ENCODE peak calls at places on chromosomes 5 and 9, in seven cellular contexts. One of them, this sample, is unnamed.
A peak's percentile ranks its signal among the peaks of the same experiment; 100 is the strongest.

GRCh38 chr5:40381676-40382363 is 297.9 kb upstream of the PTGER4 start:
- DNase-seq in skeletal muscle cell: no peak
- DNase-seq in heart right ventricle: no peak
- DNase-seq in CD8-positive, alpha-beta memory T cell: no peak
- DNase-seq in right cardiac atrium: no peak
- DNase-seq in aorta: no peak
- DNase-seq in BJ: no peak
- DNase-seq in this sample: no peak

GRCh38 chr9:134187110-134187531 is 22.8 kb upstream of the RNU6ATAC start:
- DNase-seq in skeletal muscle cell: no peak
- DNase-seq in heart right ventricle: no peak
- DNase-seq in aorta: peak; percentile 70
- DNase-seq in CD8-positive, alpha-beta memory T cell: no peak
- DNase-seq in BJ: no peak
- DNase-seq in right cardiac atrium: peak; percentile 59
- DNase-seq in this sample: no peak

GRCh38 chr9:37485389-37486255 is at the start of gene POLR1E:
- DNase-seq in CD8-positive, alpha-beta memory T cell: peak; percentile 94
- DNase-seq in right cardiac atrium: peak; percentile 98
- DNase-seq in BJ: peak; percentile 57
- DNase-seq in aorta: peak; percentile 98
- DNase-seq in skeletal muscle cell: peak; percentile 72
- DNase-seq in heart right ventricle: peak; percentile 93
- DNase-seq in this sample: peak; percentile 99

GRCh38 chr9:1702701-1703100 is 312.4 kb upstream of the SMARCA2 start:
- DNase-seq in heart right ventricle: no peak
- DNase-seq in right cardiac atrium: no peak
- DNase-seq in skeletal muscle cell: no peak
- DNase-seq in CD8-positive, alpha-beta memory T cell: no peak
- DNase-seq in BJ: no peak
- DNase-seq in aorta: no peak
- DNase-seq in this sample: no peak

GRCh38 chr5:171989276-171989675 is 17.2 kb downstream of the FBXW11 start:
- DNase-seq in CD8-positive, alpha-beta memory T cell: no peak
- DNase-seq in BJ: no peak
- DNase-seq in heart right ventricle: no peak
- DNase-seq in aorta: no peak
- DNase-seq in skeletal muscle cell: no peak
- DNase-seq in right cardiac atrium: no peak
- DNase-seq in this sample: peak; percentile 81

GRCh38 chr5:140175367-140176027 is 509 bp downstream of the CYSTM1 start:
- DNase-seq in skeletal muscle cell: peak; percentile 14
- DNase-seq in aorta: peak; percentile 94
- DNase-seq in BJ: no peak
- DNase-seq in right cardiac atrium: peak; percentile 92
- DNase-seq in heart right ventricle: peak; percentile 80
- DNase-seq in CD8-positive, alpha-beta memory T cell: peak; percentile 55
- DNase-seq in this sample: peak; percentile 68

GRCh38 chr9:16425572-16425971 is 444.9 kb downstream of the BNC2 start:
- DNase-seq in skeletal muscle cell: no peak
- DNase-seq in right cardiac atrium: no peak
- DNase-seq in BJ: peak; percentile 29
- DNase-seq in CD8-positive, alpha-beta memory T cell: no peak
- DNase-seq in aorta: no peak
- DNase-seq in heart right ventricle: no peak
- DNase-seq in this sample: no peak

GRCh38 chr5:65760504-65761275 is 38.7 kb downstream of the NLN start:
- DNase-seq in aorta: no peak
- DNase-seq in BJ: no peak
- DNase-seq in heart right ventricle: peak; percentile 56
- DNase-seq in CD8-positive, alpha-beta memory T cell: peak; percentile 13
- DNase-seq in right cardiac atrium: peak; percentile 39
- DNase-seq in skeletal muscle cell: no peak
- DNase-seq in this sample: peak; percentile 64

GRCh38 chr9:135865531-135865930 is 41.8 kb downstream of the CAMSAP1 start:
- DNase-seq in right cardiac atrium: no peak
- DNase-seq in skeletal muscle cell: no peak
- DNase-seq in aorta: no peak
- DNase-seq in heart right ventricle: no peak
- DNase-seq in CD8-positive, alpha-beta memory T cell: no peak
- DNase-seq in BJ: no peak
- DNase-seq in this sample: no peak

GRCh38 chr5:443239-444151 is 519 bp downstream of the EXOC3 start:
- DNase-seq in CD8-positive, alpha-beta memory T cell: no peak
- DNase-seq in right cardiac atrium: no peak
- DNase-seq in heart right ventricle: no peak
- DNase-seq in aorta: peak; percentile 70
- DNase-seq in BJ: no peak
- DNase-seq in skeletal muscle cell: no peak
- DNase-seq in this sample: peak; percentile 44

GRCh38 chr9:10112798-10113197 is 500.0 kb downstream of the PTPRD start:
- DNase-seq in CD8-positive, alpha-beta memory T cell: no peak
- DNase-seq in BJ: no peak
- DNase-seq in right cardiac atrium: peak; percentile 36
- DNase-seq in skeletal muscle cell: no peak
- DNase-seq in heart right ventricle: peak; percentile 36
- DNase-seq in aorta: no peak
- DNase-seq in this sample: no peak

GRCh38 chr9:88258012-88258411 is 119.7 kb upstream of the SPATA31C2 start:
- DNase-seq in aorta: no peak
- DNase-seq in right cardiac atrium: peak; percentile 80
- DNase-seq in CD8-positive, alpha-beta memory T cell: no peak
- DNase-seq in BJ: peak; percentile 38
- DNase-seq in skeletal muscle cell: no peak
- DNase-seq in heart right ventricle: peak; percentile 59
- DNase-seq in this sample: no peak

GRCh38 chr5:108028411-108028810 is 353.5 kb downstream of the FBXL17 start:
- DNase-seq in BJ: no peak
- DNase-seq in heart right ventricle: no peak
- DNase-seq in aorta: no peak
- DNase-seq in skeletal muscle cell: peak; percentile 23
- DNase-seq in right cardiac atrium: no peak
- DNase-seq in CD8-positive, alpha-beta memory T cell: no peak
- DNase-seq in this sample: no peak

GRCh38 chr9:121498150-121498486 is 1.5 kb downstream of the GGTA1 start:
- DNase-seq in aorta: no peak
- DNase-seq in CD8-positive, alpha-beta memory T cell: no peak
- DNase-seq in skeletal muscle cell: peak; percentile 22
- DNase-seq in heart right ventricle: peak; percentile 78
- DNase-seq in BJ: no peak
- DNase-seq in right cardiac atrium: peak; percentile 73
- DNase-seq in this sample: peak; percentile 84

GRCh38 chr9:96350866-96351265 is 32.6 kb downstream of the SLC35D2 start:
- DNase-seq in aorta: no peak
- DNase-seq in heart right ventricle: no peak
- DNase-seq in CD8-positive, alpha-beta memory T cell: no peak
- DNase-seq in BJ: no peak
- DNase-seq in skeletal muscle cell: no peak
- DNase-seq in right cardiac atrium: no peak
- DNase-seq in this sample: no peak

GRCh38 chr5:137040641-137041340 is 458.3 kb downstream of the SPOCK1 start:
- DNase-seq in CD8-positive, alpha-beta memory T cell: no peak
- DNase-seq in BJ: no peak
- DNase-seq in right cardiac atrium: no peak
- DNase-seq in heart right ventricle: no peak
- DNase-seq in skeletal muscle cell: no peak
- DNase-seq in aorta: no peak
- DNase-seq in this sample: no peak

GRCh38 chr9:34555002-34555348 is 32.2 kb upstream of the ENHO start:
- DNase-seq in BJ: no peak
- DNase-seq in skeletal muscle cell: no peak
- DNase-seq in heart right ventricle: no peak
- DNase-seq in aorta: peak; percentile 78
- DNase-seq in right cardiac atrium: no peak
- DNase-seq in CD8-positive, alpha-beta memory T cell: no peak
- DNase-seq in this sample: no peak

DNA sequence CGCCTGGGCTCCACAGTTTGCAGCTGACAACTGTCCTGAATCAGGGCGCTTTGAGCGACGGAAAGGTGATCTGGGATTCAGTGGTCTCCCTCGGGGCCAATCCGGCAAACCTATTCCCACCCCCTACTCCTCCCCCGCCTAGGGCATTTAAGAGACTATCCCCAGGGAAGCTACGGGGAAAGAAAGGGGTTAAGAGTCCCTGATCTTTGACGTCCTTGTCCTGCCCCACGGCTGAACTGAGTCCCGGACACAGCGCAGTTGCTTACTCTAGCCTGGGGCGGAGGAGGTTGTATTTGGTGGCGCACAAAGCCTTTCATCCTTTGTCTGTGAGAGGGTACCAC is 3.4 kb downstream of the RORB start:
- DNase-seq in aorta: peak; percentile 42
- DNase-seq in CD8-positive, alpha-beta memory T cell: no peak
- DNase-seq in skeletal muscle cell: no peak
- DNase-seq in BJ: no peak
- DNase-seq in right cardiac atrium: peak; percentile 33
- DNase-seq in heart right ventricle: no peak
- DNase-seq in this sample: no peak
- H3K4me3 ChIP-seq in aorta: no peak overlapping the region
- H3K4me3 ChIP-seq in CD8-positive, alpha-beta memory T cell: no peak overlapping the region
- H3K4me3 ChIP-seq in skeletal muscle cell: no peak overlapping the region
- H3K4me3 ChIP-seq in BJ: no peak overlapping the region
- H3K4me3 ChIP-seq in right cardiac atrium: peak overlapping the region; percentile 63
- H3K4me3 ChIP-seq in heart right ventricle: no peak overlapping the region
- H3K4me3 ChIP-seq in this sample: no peak overlapping the region

GRCh38 chr5:88674262-88675158 is 208.5 kb downstream of the MEF2C start:
- DNase-seq in skeletal muscle cell: no peak
- DNase-seq in right cardiac atrium: peak; percentile 55
- DNase-seq in BJ: no peak
- DNase-seq in heart right ventricle: no peak
- DNase-seq in aorta: peak; percentile 78
- DNase-seq in CD8-positive, alpha-beta memory T cell: no peak
- DNase-seq in this sample: peak; percentile 92

GRCh38 chr5:88676637-88677481 is 206.1 kb downstream of the MEF2C start:
- DNase-seq in right cardiac atrium: no peak
- DNase-seq in CD8-positive, alpha-beta memory T cell: no peak
- DNase-seq in skeletal muscle cell: no peak
- DNase-seq in heart right ventricle: no peak
- DNase-seq in BJ: no peak
- DNase-seq in aorta: no peak
- DNase-seq in this sample: no peak

GRCh38 chr5:88675159-88675757 is 207.7 kb downstream of the MEF2C start:
- DNase-seq in right cardiac atrium: no peak
- DNase-seq in CD8-positive, alpha-beta memory T cell: no peak
- DNase-seq in skeletal muscle cell: no peak
- DNase-seq in aorta: no peak
- DNase-seq in BJ: no peak
- DNase-seq in heart right ventricle: no peak
- DNase-seq in this sample: peak; percentile 56

GRCh38 chr5:88677502-88677901 is 205.5 kb downstream of the MEF2C start:
- DNase-seq in aorta: no peak
- DNase-seq in CD8-positive, alpha-beta memory T cell: no peak
- DNase-seq in heart right ventricle: no peak
- DNase-seq in skeletal muscle cell: no peak
- DNase-seq in right cardiac atrium: no peak
- DNase-seq in BJ: no peak
- DNase-seq in this sample: no peak

GRCh38 chr5:88675758-88676636 is 207.0 kb downstream of the MEF2C start:
- DNase-seq in right cardiac atrium: peak; percentile 45
- DNase-seq in skeletal muscle cell: no peak
- DNase-seq in CD8-positive, alpha-beta memory T cell: no peak
- DNase-seq in BJ: no peak
- DNase-seq in heart right ventricle: no peak
- DNase-seq in aorta: peak; percentile 73
- DNase-seq in this sample: peak; percentile 92
- H3K4me3 ChIP-seq in right cardiac atrium: peak overlapping the region; percentile 37
- H3K4me3 ChIP-seq in skeletal muscle cell: peak overlapping the region; percentile 28
- H3K4me3 ChIP-seq in CD8-positive, alpha-beta memory T cell: peak overlapping the region; percentile 34
- H3K4me3 ChIP-seq in BJ: no peak overlapping the region
- H3K4me3 ChIP-seq in heart right ventricle: no peak overlapping the region
- H3K4me3 ChIP-seq in aorta: peak overlapping the region; percentile 41
- H3K4me3 ChIP-seq in this sample: peak overlapping the region; percentile 59

DNA sequence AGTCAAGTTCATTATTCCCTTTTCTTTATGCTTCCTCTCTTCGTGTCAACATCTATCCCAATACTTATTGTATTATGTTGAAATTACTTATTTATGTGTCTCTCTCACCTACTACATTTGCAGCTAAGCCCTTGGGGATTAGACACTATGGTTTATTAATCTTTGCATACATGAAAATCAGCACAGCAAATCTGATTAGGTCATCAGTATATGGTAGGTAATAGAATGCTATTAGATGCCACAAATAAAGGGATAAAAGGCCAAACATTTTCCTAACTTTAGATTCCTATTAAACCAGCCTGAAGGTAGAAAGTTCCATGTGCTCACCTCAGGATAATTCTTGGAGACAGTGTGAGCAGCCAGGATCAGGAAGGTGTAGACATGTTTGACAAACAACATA is 490.1 kb upstream of the MPDZ start:
- DNase-seq in CD8-positive, alpha-beta memory T cell: no peak
- DNase-seq in aorta: no peak
- DNase-seq in right cardiac atrium: no peak
- DNase-seq in heart right ventricle: no peak
- DNase-seq in BJ: no peak
- DNase-seq in skeletal muscle cell: no peak
- DNase-seq in this sample: no peak
- H3K4me3 ChIP-seq in CD8-positive, alpha-beta memory T cell: no peak overlapping the region
- H3K4me3 ChIP-seq in aorta: no peak overlapping the region
- H3K4me3 ChIP-seq in right cardiac atrium: no peak overlapping the region
- H3K4me3 ChIP-seq in heart right ventricle: no peak overlapping the region
- H3K4me3 ChIP-seq in BJ: no peak overlapping the region
- H3K4me3 ChIP-seq in skeletal muscle cell: no peak overlapping the region
- H3K4me3 ChIP-seq in this sample: no peak overlapping the region

DNA sequence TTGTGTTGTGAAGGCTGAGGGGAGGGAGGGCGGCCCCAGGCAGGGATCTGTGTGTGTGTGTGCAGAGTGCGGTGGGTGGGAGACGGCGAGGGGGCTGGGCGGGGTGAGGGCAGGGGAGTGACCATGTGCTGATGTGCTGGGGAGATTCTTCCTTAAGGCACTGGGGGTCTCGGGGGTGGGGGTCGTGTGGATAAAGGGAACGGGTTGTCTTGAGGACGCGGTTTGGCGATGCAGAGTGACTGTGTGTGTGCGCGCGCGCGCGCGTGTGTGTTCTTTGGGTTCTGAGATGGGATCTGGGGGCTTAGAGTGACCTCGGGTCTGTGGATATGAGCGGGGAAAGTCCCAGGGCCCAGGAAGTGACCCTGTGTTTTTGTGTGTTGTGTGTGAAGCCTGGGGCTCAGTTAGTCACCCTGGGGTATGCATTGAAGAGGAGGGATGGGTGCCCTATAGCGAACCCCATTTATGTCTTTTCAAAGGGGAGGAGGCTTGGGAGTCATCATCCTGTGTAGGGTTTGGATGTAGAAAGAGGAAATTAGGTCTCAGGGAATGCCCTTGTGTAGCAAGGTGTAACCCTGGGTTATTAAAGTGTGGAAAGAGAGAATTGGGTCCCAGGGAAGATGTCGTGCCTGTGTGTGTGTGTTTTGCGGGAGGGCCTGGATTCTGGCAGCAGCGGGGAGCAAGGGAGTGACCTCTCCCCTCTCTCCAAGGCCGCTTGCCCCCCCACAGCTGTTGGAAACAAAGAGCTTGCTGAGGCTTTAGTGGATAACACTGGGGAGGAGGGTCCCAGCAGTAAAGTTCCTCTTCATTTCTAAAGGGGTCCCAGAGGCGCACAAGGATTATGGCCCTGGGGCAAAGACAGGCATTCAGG is 1.4 kb downstream of the TMEFF1 start:
- DNase-seq in BJ: no peak
- DNase-seq in CD8-positive, alpha-beta memory T cell: no peak
- DNase-seq in aorta: no peak
- DNase-seq in right cardiac atrium: no peak
- DNase-seq in heart right ventricle: no peak
- DNase-seq in skeletal muscle cell: no peak
- DNase-seq in this sample: no peak
- H3K4me3 ChIP-seq in BJ: peak overlapping the region; percentile 76
- H3K4me3 ChIP-seq in CD8-positive, alpha-beta memory T cell: no peak overlapping the region
- H3K4me3 ChIP-seq in aorta: peak overlapping the region; percentile 72
- H3K4me3 ChIP-seq in right cardiac atrium: peak overlapping the region; percentile 95
- H3K4me3 ChIP-seq in heart right ventricle: peak overlapping the region; percentile 64
- H3K4me3 ChIP-seq in skeletal muscle cell: peak overlapping the region; percentile 70
- H3K4me3 ChIP-seq in this sample: no peak overlapping the region

This sample was measured in GM12865.